ENCODE peak calls at places on chromosomes 4 and X, in six cellular contexts. S is fibroblast of mammary gland; F is GM23338; Y is NCI-H510A; L is fibroblast of lung; A is naive thymus-derived CD8-positive, alpha-beta T cell. Q is an unnamed sample.

GRCh38 chr4:152894673-152895072 is 41.5 kb upstream of the FHDC1 start:
- DNase-seq in S (peak), F (no peak), Y (no peak), L (peak), A (no peak), Q (peak)

GRCh38 chrX:11435568-11435967 is 142.4 kb downstream of the AMELX start:
- DNase-seq in S (peak), F (no peak), Y (no peak), L (peak), A (no peak), Q (peak)

GRCh38 chrX:107449490-107450175 is at the start of gene FRMPD3:
- DNase-seq in S (no peak), F (peak), Y (no peak), L (no peak), A (no peak), Q (peak)

GRCh38 chr4:153114771-153115321 is 89.4 kb upstream of the TRIM2 start:
- DNase-seq in S (peak), F (no peak), Y (no peak), L (peak), A (peak), Q (peak)

GRCh38 chr4:89067407-89067806 is 10.4 kb upstream of the FAM13A start:
- DNase-seq in S (peak), F (no peak), Y (no peak), L (no peak), A (no peak), Q (peak)

GRCh38 chr4:38089961-38090360 is 129.8 kb downstream of the PTTG2 start:
- DNase-seq in S (no peak), F (no peak), Y (no peak), L (no peak), A (no peak), Q (no peak)

GRCh38 chr4:36269533-36269932 is 11.9 kb upstream of the DTHD1 start:
- DNase-seq in S (no peak), F (no peak), Y (no peak), L (no peak), A (no peak), Q (no peak)

GRCh38 chr4:79651516-79651915 is 243.5 kb upstream of the GK2 start:
- DNase-seq in S (no peak), F (peak), Y (no peak), L (no peak), A (no peak), Q (no peak)

GRCh38 chr4:144985014-144985413 is 113.0 kb downstream of the ANAPC10 start:
- DNase-seq in S (peak), F (no peak), Y (no peak), L (no peak), A (no peak), Q (no peak)